ENCODE peak calls at places on chromosomes 5 and 9, in ten cellular contexts. One of them, this sample, is unnamed.

GRCh38 chr9:124782661-124783574 is 6.0 kb downstream of the OLFML2A start:
- DNase-seq in stimulated activated CD4-positive, alpha-beta T cell treated with anti-CD3 and anti-CD28 coated beads, Interleukin-4, amount 100 ng/mL, for 1 hour: no peak
- DNase-seq in ELR: no peak
- DNase-seq in NCI-H2171 treated with DMSO at 0.1 percent for 48 hours: no peak
- DNase-seq in cardiac septum: peak
- DNase-seq in activated naive CD8-positive, alpha-beta T cell treated with anti-CD3 and anti-CD28 coated beads, Interleukin-2, amount 10 ng/mL, durations not matched to agents 7 days and 5 days: peak
- DNase-seq in C1 segment of cervical spinal cord: no peak
- DNase-seq in COLO829: no peak
- DNase-seq in spleen: peak
- DNase-seq in lower leg skin: no peak
- DNase-seq in this sample: no peak

GRCh38 chr5:158802941-158803341 is 296.8 kb downstream of the EBF1 start:
- DNase-seq in stimulated activated CD4-positive, alpha-beta T cell treated with anti-CD3 and anti-CD28 coated beads, Interleukin-4, amount 100 ng/mL, for 1 hour: no peak
- DNase-seq in ELR: no peak
- DNase-seq in NCI-H2171 treated with DMSO at 0.1 percent for 48 hours: no peak
- DNase-seq in cardiac septum: no peak
- DNase-seq in activated naive CD8-positive, alpha-beta T cell treated with anti-CD3 and anti-CD28 coated beads, Interleukin-2, amount 10 ng/mL, durations not matched to agents 7 days and 5 days: no peak
- DNase-seq in C1 segment of cervical spinal cord: no peak
- DNase-seq in COLO829: no peak
- DNase-seq in spleen: no peak
- DNase-seq in lower leg skin: no peak
- DNase-seq in this sample: no peak

GRCh38 chr9:134502261-134503211 is 139.1 kb upstream of the COL5A1 start:
- DNase-seq in stimulated activated CD4-positive, alpha-beta T cell treated with anti-CD3 and anti-CD28 coated beads, Interleukin-4, amount 100 ng/mL, for 1 hour: no peak
- DNase-seq in ELR: peak
- DNase-seq in NCI-H2171 treated with DMSO at 0.1 percent for 48 hours: no peak
- DNase-seq in cardiac septum: peak
- DNase-seq in activated naive CD8-positive, alpha-beta T cell treated with anti-CD3 and anti-CD28 coated beads, Interleukin-2, amount 10 ng/mL, durations not matched to agents 7 days and 5 days: peak
- DNase-seq in C1 segment of cervical spinal cord: no peak
- DNase-seq in COLO829: peak
- DNase-seq in spleen: peak
- DNase-seq in lower leg skin: no peak
- DNase-seq in this sample: peak

GRCh38 chr9:6899274-6899673 is 141.5 kb downstream of the KDM4C start:
- DNase-seq in stimulated activated CD4-positive, alpha-beta T cell treated with anti-CD3 and anti-CD28 coated beads, Interleukin-4, amount 100 ng/mL, for 1 hour: no peak
- DNase-seq in ELR: no peak
- DNase-seq in NCI-H2171 treated with DMSO at 0.1 percent for 48 hours: no peak
- DNase-seq in cardiac septum: no peak
- DNase-seq in activated naive CD8-positive, alpha-beta T cell treated with anti-CD3 and anti-CD28 coated beads, Interleukin-2, amount 10 ng/mL, durations not matched to agents 7 days and 5 days: no peak
- DNase-seq in C1 segment of cervical spinal cord: no peak
- DNase-seq in COLO829: no peak
- DNase-seq in spleen: no peak
- DNase-seq in lower leg skin: no peak
- DNase-seq in this sample: no peak

GRCh38 chr5:27015758-27016157 is 22.6 kb downstream of the CDH9 start:
- DNase-seq in stimulated activated CD4-positive, alpha-beta T cell treated with anti-CD3 and anti-CD28 coated beads, Interleukin-4, amount 100 ng/mL, for 1 hour: no peak
- DNase-seq in ELR: no peak
- DNase-seq in NCI-H2171 treated with DMSO at 0.1 percent for 48 hours: no peak
- DNase-seq in cardiac septum: no peak
- DNase-seq in activated naive CD8-positive, alpha-beta T cell treated with anti-CD3 and anti-CD28 coated beads, Interleukin-2, amount 10 ng/mL, durations not matched to agents 7 days and 5 days: no peak
- DNase-seq in C1 segment of cervical spinal cord: no peak
- DNase-seq in COLO829: no peak
- DNase-seq in spleen: no peak
- DNase-seq in lower leg skin: no peak
- DNase-seq in this sample: no peak

GRCh38 chr9:114621975-114622609 is 11.0 kb downstream of the TMEM268 start:
- DNase-seq in stimulated activated CD4-positive, alpha-beta T cell treated with anti-CD3 and anti-CD28 coated beads, Interleukin-4, amount 100 ng/mL, for 1 hour: no peak
- DNase-seq in ELR: peak
- DNase-seq in NCI-H2171 treated with DMSO at 0.1 percent for 48 hours: no peak
- DNase-seq in cardiac septum: peak
- DNase-seq in activated naive CD8-positive, alpha-beta T cell treated with anti-CD3 and anti-CD28 coated beads, Interleukin-2, amount 10 ng/mL, durations not matched to agents 7 days and 5 days: no peak
- DNase-seq in C1 segment of cervical spinal cord: no peak
- DNase-seq in COLO829: no peak
- DNase-seq in spleen: no peak
- DNase-seq in lower leg skin: no peak
- DNase-seq in this sample: no peak

GRCh38 chr5:132460835-132461230 is 29.7 kb downstream of the IRF1 start:
- DNase-seq in stimulated activated CD4-positive, alpha-beta T cell treated with anti-CD3 and anti-CD28 coated beads, Interleukin-4, amount 100 ng/mL, for 1 hour: no peak
- DNase-seq in ELR: no peak
- DNase-seq in NCI-H2171 treated with DMSO at 0.1 percent for 48 hours: no peak
- DNase-seq in cardiac septum: no peak
- DNase-seq in activated naive CD8-positive, alpha-beta T cell treated with anti-CD3 and anti-CD28 coated beads, Interleukin-2, amount 10 ng/mL, durations not matched to agents 7 days and 5 days: no peak
- DNase-seq in C1 segment of cervical spinal cord: no peak
- DNase-seq in COLO829: no peak
- DNase-seq in spleen: peak
- DNase-seq in lower leg skin: no peak
- DNase-seq in this sample: no peak

GRCh38 chr5:56175028-56175427 is 58.1 kb downstream of the ANKRD55 start:
- DNase-seq in stimulated activated CD4-positive, alpha-beta T cell treated with anti-CD3 and anti-CD28 coated beads, Interleukin-4, amount 100 ng/mL, for 1 hour: no peak
- DNase-seq in ELR: no peak
- DNase-seq in NCI-H2171 treated with DMSO at 0.1 percent for 48 hours: no peak
- DNase-seq in cardiac septum: no peak
- DNase-seq in activated naive CD8-positive, alpha-beta T cell treated with anti-CD3 and anti-CD28 coated beads, Interleukin-2, amount 10 ng/mL, durations not matched to agents 7 days and 5 days: no peak
- DNase-seq in C1 segment of cervical spinal cord: no peak
- DNase-seq in COLO829: no peak
- DNase-seq in spleen: no peak
- DNase-seq in lower leg skin: no peak
- DNase-seq in this sample: no peak

GRCh38 chr9:121636411-121636865 is 15.0 kb upstream of the DAB2IP start:
- DNase-seq in stimulated activated CD4-positive, alpha-beta T cell treated with anti-CD3 and anti-CD28 coated beads, Interleukin-4, amount 100 ng/mL, for 1 hour: no peak
- DNase-seq in ELR: no peak
- DNase-seq in NCI-H2171 treated with DMSO at 0.1 percent for 48 hours: no peak
- DNase-seq in cardiac septum: no peak
- DNase-seq in activated naive CD8-positive, alpha-beta T cell treated with anti-CD3 and anti-CD28 coated beads, Interleukin-2, amount 10 ng/mL, durations not matched to agents 7 days and 5 days: no peak
- DNase-seq in C1 segment of cervical spinal cord: no peak
- DNase-seq in COLO829: no peak
- DNase-seq in spleen: no peak
- DNase-seq in lower leg skin: peak
- DNase-seq in this sample: no peak

GRCh38 chr5:96004754-96005153 is 43.1 kb upstream of the ELL2 start:
- DNase-seq in stimulated activated CD4-positive, alpha-beta T cell treated with anti-CD3 and anti-CD28 coated beads, Interleukin-4, amount 100 ng/mL, for 1 hour: no peak
- DNase-seq in ELR: no peak
- DNase-seq in NCI-H2171 treated with DMSO at 0.1 percent for 48 hours: no peak
- DNase-seq in cardiac septum: no peak
- DNase-seq in activated naive CD8-positive, alpha-beta T cell treated with anti-CD3 and anti-CD28 coated beads, Interleukin-2, amount 10 ng/mL, durations not matched to agents 7 days and 5 days: no peak
- DNase-seq in C1 segment of cervical spinal cord: no peak
- DNase-seq in COLO829: no peak
- DNase-seq in spleen: no peak
- DNase-seq in lower leg skin: no peak
- DNase-seq in this sample: no peak

GRCh38 chr9:108535526-108535925 is 320.3 kb downstream of the ACTL7B start:
- DNase-seq in stimulated activated CD4-positive, alpha-beta T cell treated with anti-CD3 and anti-CD28 coated beads, Interleukin-4, amount 100 ng/mL, for 1 hour: no peak
- DNase-seq in ELR: peak
- DNase-seq in NCI-H2171 treated with DMSO at 0.1 percent for 48 hours: peak
- DNase-seq in cardiac septum: no peak
- DNase-seq in activated naive CD8-positive, alpha-beta T cell treated with anti-CD3 and anti-CD28 coated beads, Interleukin-2, amount 10 ng/mL, durations not matched to agents 7 days and 5 days: no peak
- DNase-seq in C1 segment of cervical spinal cord: no peak
- DNase-seq in COLO829: peak
- DNase-seq in spleen: no peak
- DNase-seq in lower leg skin: no peak
- DNase-seq in this sample: peak

GRCh38 chr5:148830220-148830619 is 3.8 kb downstream of the ADRB2 start:
- DNase-seq in stimulated activated CD4-positive, alpha-beta T cell treated with anti-CD3 and anti-CD28 coated beads, Interleukin-4, amount 100 ng/mL, for 1 hour: no peak
- DNase-seq in ELR: no peak
- DNase-seq in NCI-H2171 treated with DMSO at 0.1 percent for 48 hours: no peak
- DNase-seq in cardiac septum: no peak
- DNase-seq in activated naive CD8-positive, alpha-beta T cell treated with anti-CD3 and anti-CD28 coated beads, Interleukin-2, amount 10 ng/mL, durations not matched to agents 7 days and 5 days: no peak
- DNase-seq in C1 segment of cervical spinal cord: no peak
- DNase-seq in COLO829: no peak
- DNase-seq in spleen: no peak
- DNase-seq in lower leg skin: no peak
- DNase-seq in this sample: no peak

GRCh38 chr9:136769710-136770191 is 5.4 kb upstream of the LCN15 start:
- DNase-seq in stimulated activated CD4-positive, alpha-beta T cell treated with anti-CD3 and anti-CD28 coated beads, Interleukin-4, amount 100 ng/mL, for 1 hour: peak
- DNase-seq in ELR: peak
- DNase-seq in NCI-H2171 treated with DMSO at 0.1 percent for 48 hours: peak
- DNase-seq in cardiac septum: no peak
- DNase-seq in activated naive CD8-positive, alpha-beta T cell treated with anti-CD3 and anti-CD28 coated beads, Interleukin-2, amount 10 ng/mL, durations not matched to agents 7 days and 5 days: peak
- DNase-seq in C1 segment of cervical spinal cord: peak
- DNase-seq in COLO829: peak
- DNase-seq in spleen: no peak
- DNase-seq in lower leg skin: no peak
- DNase-seq in this sample: peak

GRCh38 chr5:127010362-127010761 is 20.0 kb downstream of the MARCHF3 start:
- DNase-seq in stimulated activated CD4-positive, alpha-beta T cell treated with anti-CD3 and anti-CD28 coated beads, Interleukin-4, amount 100 ng/mL, for 1 hour: no peak
- DNase-seq in ELR: peak
- DNase-seq in NCI-H2171 treated with DMSO at 0.1 percent for 48 hours: no peak
- DNase-seq in cardiac septum: no peak
- DNase-seq in activated naive CD8-positive, alpha-beta T cell treated with anti-CD3 and anti-CD28 coated beads, Interleukin-2, amount 10 ng/mL, durations not matched to agents 7 days and 5 days: no peak
- DNase-seq in C1 segment of cervical spinal cord: no peak
- DNase-seq in COLO829: no peak
- DNase-seq in spleen: no peak
- DNase-seq in lower leg skin: no peak
- DNase-seq in this sample: no peak

GRCh38 chr9:116566677-116567488 is 120.2 kb upstream of the TRIM32 start:
- DNase-seq in stimulated activated CD4-positive, alpha-beta T cell treated with anti-CD3 and anti-CD28 coated beads, Interleukin-4, amount 100 ng/mL, for 1 hour: no peak
- DNase-seq in ELR: peak
- DNase-seq in NCI-H2171 treated with DMSO at 0.1 percent for 48 hours: no peak
- DNase-seq in cardiac septum: no peak
- DNase-seq in activated naive CD8-positive, alpha-beta T cell treated with anti-CD3 and anti-CD28 coated beads, Interleukin-2, amount 10 ng/mL, durations not matched to agents 7 days and 5 days: no peak
- DNase-seq in C1 segment of cervical spinal cord: no peak
- DNase-seq in COLO829: no peak
- DNase-seq in spleen: no peak
- DNase-seq in lower leg skin: no peak
- DNase-seq in this sample: no peak

GRCh38 chr5:87541033-87541432 is 128.3 kb upstream of the CCNH start:
- DNase-seq in stimulated activated CD4-positive, alpha-beta T cell treated with anti-CD3 and anti-CD28 coated beads, Interleukin-4, amount 100 ng/mL, for 1 hour: no peak
- DNase-seq in ELR: peak
- DNase-seq in NCI-H2171 treated with DMSO at 0.1 percent for 48 hours: no peak
- DNase-seq in cardiac septum: no peak
- DNase-seq in activated naive CD8-positive, alpha-beta T cell treated with anti-CD3 and anti-CD28 coated beads, Interleukin-2, amount 10 ng/mL, durations not matched to agents 7 days and 5 days: no peak
- DNase-seq in C1 segment of cervical spinal cord: peak
- DNase-seq in COLO829: peak
- DNase-seq in spleen: no peak
- DNase-seq in lower leg skin: no peak
- DNase-seq in this sample: peak

GRCh38 chr5:138065102-138065501 is 18.7 kb upstream of the WNT8A start:
- DNase-seq in stimulated activated CD4-positive, alpha-beta T cell treated with anti-CD3 and anti-CD28 coated beads, Interleukin-4, amount 100 ng/mL, for 1 hour: peak
- DNase-seq in ELR: no peak
- DNase-seq in NCI-H2171 treated with DMSO at 0.1 percent for 48 hours: no peak
- DNase-seq in cardiac septum: no peak
- DNase-seq in activated naive CD8-positive, alpha-beta T cell treated with anti-CD3 and anti-CD28 coated beads, Interleukin-2, amount 10 ng/mL, durations not matched to agents 7 days and 5 days: no peak
- DNase-seq in C1 segment of cervical spinal cord: no peak
- DNase-seq in COLO829: no peak
- DNase-seq in spleen: no peak
- DNase-seq in lower leg skin: no peak
- DNase-seq in this sample: peak

GRCh38 chr9:35814106-35814840 is 569 bp downstream of the HINT2 start:
- DNase-seq in stimulated activated CD4-positive, alpha-beta T cell treated with anti-CD3 and anti-CD28 coated beads, Interleukin-4, amount 100 ng/mL, for 1 hour: no peak
- DNase-seq in ELR: peak
- DNase-seq in NCI-H2171 treated with DMSO at 0.1 percent for 48 hours: peak
- DNase-seq in cardiac septum: peak
- DNase-seq in activated naive CD8-positive, alpha-beta T cell treated with anti-CD3 and anti-CD28 coated beads, Interleukin-2, amount 10 ng/mL, durations not matched to agents 7 days and 5 days: no peak
- DNase-seq in C1 segment of cervical spinal cord: peak
- DNase-seq in COLO829: peak
- DNase-seq in spleen: peak
- DNase-seq in lower leg skin: no peak
- DNase-seq in this sample: peak

GRCh38 chr5:137733922-137734695 is 1.8 kb downstream of the KLHL3 start:
- DNase-seq in stimulated activated CD4-positive, alpha-beta T cell treated with anti-CD3 and anti-CD28 coated beads, Interleukin-4, amount 100 ng/mL, for 1 hour: no peak
- DNase-seq in ELR: peak
- DNase-seq in NCI-H2171 treated with DMSO at 0.1 percent for 48 hours: peak
- DNase-seq in cardiac septum: no peak
- DNase-seq in activated naive CD8-positive, alpha-beta T cell treated with anti-CD3 and anti-CD28 coated beads, Interleukin-2, amount 10 ng/mL, durations not matched to agents 7 days and 5 days: no peak
- DNase-seq in C1 segment of cervical spinal cord: no peak
- DNase-seq in COLO829: no peak
- DNase-seq in spleen: no peak
- DNase-seq in lower leg skin: no peak
- DNase-seq in this sample: peak

GRCh38 chr9:70553718-70554673 is 139.5 kb upstream of the KLF9 start:
- DNase-seq in stimulated activated CD4-positive, alpha-beta T cell treated with anti-CD3 and anti-CD28 coated beads, Interleukin-4, amount 100 ng/mL, for 1 hour: no peak
- DNase-seq in ELR: peak
- DNase-seq in NCI-H2171 treated with DMSO at 0.1 percent for 48 hours: peak
- DNase-seq in cardiac septum: no peak
- DNase-seq in activated naive CD8-positive, alpha-beta T cell treated with anti-CD3 and anti-CD28 coated beads, Interleukin-2, amount 10 ng/mL, durations not matched to agents 7 days and 5 days: no peak
- DNase-seq in C1 segment of cervical spinal cord: no peak
- DNase-seq in COLO829: peak
- DNase-seq in spleen: no peak
- DNase-seq in lower leg skin: no peak
- DNase-seq in this sample: peak

GRCh38 chr5:35478856-35479682 is 138.6 kb upstream of the SPEF2 start:
- DNase-seq in stimulated activated CD4-positive, alpha-beta T cell treated with anti-CD3 and anti-CD28 coated beads, Interleukin-4, amount 100 ng/mL, for 1 hour: no peak
- DNase-seq in ELR: peak
- DNase-seq in NCI-H2171 treated with DMSO at 0.1 percent for 48 hours: no peak
- DNase-seq in cardiac septum: no peak
- DNase-seq in activated naive CD8-positive, alpha-beta T cell treated with anti-CD3 and anti-CD28 coated beads, Interleukin-2, amount 10 ng/mL, durations not matched to agents 7 days and 5 days: no peak
- DNase-seq in C1 segment of cervical spinal cord: peak
- DNase-seq in COLO829: peak
- DNase-seq in spleen: no peak
- DNase-seq in lower leg skin: no peak
- DNase-seq in this sample: no peak

GRCh38 chr9:126397056-126397455 is 70.4 kb downstream of the MVB12B start:
- DNase-seq in stimulated activated CD4-positive, alpha-beta T cell treated with anti-CD3 and anti-CD28 coated beads, Interleukin-4, amount 100 ng/mL, for 1 hour: peak
- DNase-seq in ELR: no peak
- DNase-seq in NCI-H2171 treated with DMSO at 0.1 percent for 48 hours: no peak
- DNase-seq in cardiac septum: no peak
- DNase-seq in activated naive CD8-positive, alpha-beta T cell treated with anti-CD3 and anti-CD28 coated beads, Interleukin-2, amount 10 ng/mL, durations not matched to agents 7 days and 5 days: peak
- DNase-seq in C1 segment of cervical spinal cord: no peak
- DNase-seq in COLO829: no peak
- DNase-seq in spleen: no peak
- DNase-seq in lower leg skin: no peak
- DNase-seq in this sample: no peak

GRCh38 chr9:93893899-93894690 is 61.1 kb downstream of the BARX1 start:
- DNase-seq in stimulated activated CD4-positive, alpha-beta T cell treated with anti-CD3 and anti-CD28 coated beads, Interleukin-4, amount 100 ng/mL, for 1 hour: no peak
- DNase-seq in ELR: no peak
- DNase-seq in NCI-H2171 treated with DMSO at 0.1 percent for 48 hours: no peak
- DNase-seq in cardiac septum: peak
- DNase-seq in activated naive CD8-positive, alpha-beta T cell treated with anti-CD3 and anti-CD28 coated beads, Interleukin-2, amount 10 ng/mL, durations not matched to agents 7 days and 5 days: no peak
- DNase-seq in C1 segment of cervical spinal cord: no peak
- DNase-seq in COLO829: no peak
- DNase-seq in spleen: peak
- DNase-seq in lower leg skin: no peak
- DNase-seq in this sample: no peak

GRCh38 chr5:89037090-89037489 is 154.1 kb upstream of the MEF2C start:
- DNase-seq in stimulated activated CD4-positive, alpha-beta T cell treated with anti-CD3 and anti-CD28 coated beads, Interleukin-4, amount 100 ng/mL, for 1 hour: no peak
- DNase-seq in ELR: peak
- DNase-seq in NCI-H2171 treated with DMSO at 0.1 percent for 48 hours: no peak
- DNase-seq in cardiac septum: no peak
- DNase-seq in activated naive CD8-positive, alpha-beta T cell treated with anti-CD3 and anti-CD28 coated beads, Interleukin-2, amount 10 ng/mL, durations not matched to agents 7 days and 5 days: no peak
- DNase-seq in C1 segment of cervical spinal cord: no peak
- DNase-seq in COLO829: peak
- DNase-seq in spleen: no peak
- DNase-seq in lower leg skin: peak
- DNase-seq in this sample: no peak

GRCh38 chr5:15785636-15786035 is 285.7 kb downstream of the FBXL7 start:
- DNase-seq in stimulated activated CD4-positive, alpha-beta T cell treated with anti-CD3 and anti-CD28 coated beads, Interleukin-4, amount 100 ng/mL, for 1 hour: no peak
- DNase-seq in ELR: no peak
- DNase-seq in NCI-H2171 treated with DMSO at 0.1 percent for 48 hours: no peak
- DNase-seq in cardiac septum: no peak
- DNase-seq in activated naive CD8-positive, alpha-beta T cell treated with anti-CD3 and anti-CD28 coated beads, Interleukin-2, amount 10 ng/mL, durations not matched to agents 7 days and 5 days: no peak
- DNase-seq in C1 segment of cervical spinal cord: no peak
- DNase-seq in COLO829: no peak
- DNase-seq in spleen: no peak
- DNase-seq in lower leg skin: no peak
- DNase-seq in this sample: peak

GRCh38 chr5:181217805-181218065 is 5.3 kb upstream of the TRIM41 start:
- DNase-seq in stimulated activated CD4-positive, alpha-beta T cell treated with anti-CD3 and anti-CD28 coated beads, Interleukin-4, amount 100 ng/mL, for 1 hour: peak
- DNase-seq in ELR: no peak
- DNase-seq in NCI-H2171 treated with DMSO at 0.1 percent for 48 hours: no peak
- DNase-seq in cardiac septum: no peak
- DNase-seq in activated naive CD8-positive, alpha-beta T cell treated with anti-CD3 and anti-CD28 coated beads, Interleukin-2, amount 10 ng/mL, durations not matched to agents 7 days and 5 days: peak
- DNase-seq in C1 segment of cervical spinal cord: no peak
- DNase-seq in COLO829: no peak
- DNase-seq in spleen: peak
- DNase-seq in lower leg skin: no peak
- DNase-seq in this sample: no peak

GRCh38 chr5:80555099-80555498 is 15.0 kb downstream of the ANKRD34B start:
- DNase-seq in stimulated activated CD4-positive, alpha-beta T cell treated with anti-CD3 and anti-CD28 coated beads, Interleukin-4, amount 100 ng/mL, for 1 hour: no peak
- DNase-seq in ELR: no peak
- DNase-seq in NCI-H2171 treated with DMSO at 0.1 percent for 48 hours: no peak
- DNase-seq in cardiac septum: no peak
- DNase-seq in activated naive CD8-positive, alpha-beta T cell treated with anti-CD3 and anti-CD28 coated beads, Interleukin-2, amount 10 ng/mL, durations not matched to agents 7 days and 5 days: no peak
- DNase-seq in C1 segment of cervical spinal cord: no peak
- DNase-seq in COLO829: no peak
- DNase-seq in spleen: no peak
- DNase-seq in lower leg skin: no peak
- DNase-seq in this sample: no peak

GRCh38 chr5:109756543-109757186 is 66.9 kb downstream of the MAN2A1 start:
- DNase-seq in stimulated activated CD4-positive, alpha-beta T cell treated with anti-CD3 and anti-CD28 coated beads, Interleukin-4, amount 100 ng/mL, for 1 hour: no peak
- DNase-seq in ELR: no peak
- DNase-seq in NCI-H2171 treated with DMSO at 0.1 percent for 48 hours: no peak
- DNase-seq in cardiac septum: no peak
- DNase-seq in activated naive CD8-positive, alpha-beta T cell treated with anti-CD3 and anti-CD28 coated beads, Interleukin-2, amount 10 ng/mL, durations not matched to agents 7 days and 5 days: no peak
- DNase-seq in C1 segment of cervical spinal cord: no peak
- DNase-seq in COLO829: no peak
- DNase-seq in spleen: no peak
- DNase-seq in lower leg skin: no peak
- DNase-seq in this sample: no peak

This sample was measured in NCI-H82.